ENCODE peak calls at places on chromosomes 7 and 10, in ten cellular contexts. J is DMS 273 treated with DMSO at 0.1 percent for 48 hours, N is aorta, Y is Caki2, C is PC-3, I is NCI-H2107, S is tibial nerve, P is pancreas, A is endothelial cell, X is nephron progenitor cell. E is an unnamed sample.

GRCh38 chr7:114939484-114940097 is 17.7 kb downstream of the MDFIC start:
- DNase-seq in X (no peak), S (no peak), N (no peak), P (no peak), Y (no peak), I (no peak), C (peak), A (no peak), J (no peak), E (no peak)

GRCh38 chr7:101564778-101565211 is 64.3 kb downstream of the MYL10 start:
- DNase-seq in Y (peak), C (peak), S (no peak), I (no peak), N (no peak), X (peak), A (no peak), P (no peak), J (no peak), E (peak)

GRCh38 chr10:129926066-129927055 is 37.7 kb downstream of the EBF3 start:
- DNase-seq in P (no peak), X (no peak), S (no peak), N (no peak), J (no peak), Y (no peak), A (no peak), I (no peak), C (no peak), E (no peak)

GRCh38 chr7:73432676-73433075 is 902 bp upstream of the FZD9 start:
- DNase-seq in S (no peak), C (no peak), N (no peak), I (no peak), P (no peak), J (no peak), X (no peak), A (no peak), Y (no peak), E (no peak)

GRCh38 chr7:36207451-36208291 is 54.6 kb downstream of the EEPD1 start:
- DNase-seq in X (no peak), Y (peak), C (peak), J (no peak), S (peak), N (peak), P (no peak), A (no peak), I (no peak), E (no peak)

GRCh38 chr10:14625210-14625621 is 149.5 kb downstream of the FAM107B start:
- DNase-seq in N (no peak), S (no peak), Y (no peak), I (no peak), X (no peak), C (no peak), J (no peak), A (no peak), P (no peak), E (no peak)

GRCh38 chr7:2173184-2173827 is 59.4 kb downstream of the MAD1L1 start:
- DNase-seq in N (no peak), C (no peak), X (no peak), Y (no peak), P (no peak), I (no peak), A (no peak), J (no peak), S (no peak), E (no peak)

GRCh38 chr7:22860784-22861482 is 38.3 kb upstream of the TOMM7 start:
- DNase-seq in X (no peak), S (no peak), Y (no peak), J (no peak), I (no peak), A (peak), N (no peak), P (no peak), C (peak), E (no peak)

GRCh38 chr10:27360581-27361172 is 120.1 kb upstream of the ACBD5 start:
- DNase-seq in S (peak), X (peak), I (peak), N (peak), J (peak), A (peak), Y (peak), P (peak), C (peak), E (no peak)

GRCh38 chr7:2856388-2857169 is 12.5 kb upstream of the GNA12 start:
- DNase-seq in Y (no peak), C (no peak), I (no peak), A (no peak), X (no peak), S (no peak), N (no peak), J (no peak), P (no peak), E (no peak)

GRCh38 chr10:44051584-44052385 is 333.1 kb downstream of the CXCL12 start:
- DNase-seq in A (no peak), Y (peak), I (no peak), C (peak), N (no peak), J (no peak), S (no peak), X (no peak), P (no peak), E (no peak)

GRCh38 chr7:73896454-73896853 is 35.5 kb downstream of the TMEM270 start:
- DNase-seq in J (no peak), S (no peak), A (no peak), I (no peak), P (no peak), X (no peak), N (no peak), Y (no peak), C (peak), E (no peak)

GRCh38 chr7:39429421-39429820 is 136.8 kb upstream of the YAE1 start:
- DNase-seq in P (no peak), A (no peak), J (no peak), Y (no peak), X (no peak), C (peak), N (no peak), S (no peak), I (no peak), E (no peak)

GRCh38 chr7:4066626-4067475 is 615.2 kb upstream of the FOXK1 start:
- DNase-seq in X (peak), S (no peak), N (no peak), A (no peak), J (no peak), C (no peak), Y (no peak), I (no peak), P (no peak), E (no peak)

GRCh38 chr10:71078454-71079145 is 133.8 kb upstream of the UNC5B start:
- DNase-seq in J (no peak), X (no peak), S (no peak), Y (no peak), C (no peak), A (no peak), N (no peak), P (no peak), I (no peak), E (peak)

GRCh38 chr10:110989016-110989415 is 69.6 kb downstream of the SHOC2 start:
- DNase-seq in A (no peak), N (no peak), I (no peak), Y (no peak), S (no peak), X (no peak), J (no peak), C (peak), P (no peak), E (no peak)

GRCh38 chr10:34205452-34205851 is 609.6 kb downstream of the PARD3 start:
- DNase-seq in X (no peak), A (no peak), S (no peak), J (no peak), I (no peak), C (no peak), N (peak), P (no peak), Y (no peak), E (no peak)

GRCh38 chr7:27747969-27748368 is 8.0 kb downstream of the TAX1BP1 start:
- DNase-seq in S (no peak), X (no peak), A (no peak), I (no peak), C (no peak), Y (no peak), N (no peak), J (no peak), P (no peak), E (no peak)

GRCh38 chr10:120782336-120782735 is 68.8 kb upstream of the WDR11 start:
- DNase-seq in Y (peak), C (no peak), S (no peak), J (no peak), A (no peak), X (no peak), I (no peak), P (no peak), N (no peak), E (no peak)

GRCh38 chr7:86708334-86708733 is 64.6 kb downstream of the GRM3 start:
- DNase-seq in P (no peak), X (no peak), S (no peak), N (no peak), C (no peak), J (no peak), Y (no peak), I (no peak), A (no peak), E (no peak)

GRCh38 chr10:12195281-12195602 is 449 bp downstream of the NUDT5 start:
- DNase-seq in I (no peak), C (peak), X (no peak), N (no peak), A (no peak), P (no peak), S (no peak), J (no peak), Y (no peak), E (no peak)

GRCh38 chr7:101869026-101869900 is 51.8 kb downstream of the CUX1 start:
- DNase-seq in C (no peak), J (no peak), Y (no peak), S (no peak), P (no peak), A (peak), X (peak), N (no peak), I (no peak), E (no peak)

GRCh38 chr7:149854611-149855367 is 16.6 kb downstream of the ZNF862 start:
- DNase-seq in P (peak), N (no peak), C (peak), X (peak), S (peak), I (peak), J (peak), Y (peak), A (no peak), E (peak)

GRCh38 chr10:73997479-73997805 is 474 bp upstream of the VCL start:
- DNase-seq in Y (no peak), P (no peak), N (no peak), I (no peak), J (no peak), C (no peak), A (no peak), S (no peak), X (no peak), E (no peak)

GRCh38 chr10:67119648-67120047 is 193.8 kb downstream of the LRRTM3 start:
- DNase-seq in J (no peak), C (peak), N (no peak), I (no peak), A (no peak), S (no peak), X (no peak), P (no peak), Y (no peak), E (no peak)

GRCh38 chr10:77893386-77893785 is 33.2 kb downstream of the DLG5 start:
- DNase-seq in I (no peak), C (no peak), N (no peak), Y (no peak), S (no peak), A (no peak), X (no peak), P (no peak), J (no peak), E (no peak)

GRCh38 chr7:98330926-98331529 is 49.5 kb downstream of the BRI3 start:
- DNase-seq in X (no peak), Y (no peak), C (no peak), S (no peak), N (no peak), I (no peak), P (no peak), A (no peak), J (no peak), E (no peak)

GRCh38 chr7:131501930-131502685 is 54.3 kb downstream of the PODXL start:
- DNase-seq in I (no peak), P (no peak), A (peak), Y (no peak), S (no peak), X (no peak), N (no peak), J (peak), C (no peak), E (no peak)

GRCh38 chr10:87092861-87093460 is 1.7 kb downstream of the GLUD1 start:
- DNase-seq in X (no peak), I (no peak), J (no peak), C (peak), Y (peak), N (no peak), A (no peak), P (no peak), S (no peak), E (no peak)

GRCh38 chr10:3426190-3426845 is 253.7 kb upstream of the PITRM1 start:
- DNase-seq in Y (peak), N (no peak), J (no peak), S (no peak), C (peak), A (no peak), X (no peak), P (no peak), I (no peak), E (no peak)

GRCh38 chr10:87696922-87697714 is 37.4 kb downstream of the PAPSS2 start:
- DNase-seq in J (no peak), A (no peak), N (no peak), Y (no peak), P (no peak), X (no peak), S (no peak), I (no peak), C (no peak), E (no peak)

GRCh38 chr10:88541116-88541626 is 41.9 kb downstream of the RNLS start:
- DNase-seq in N (no peak), C (no peak), J (no peak), P (no peak), I (no peak), Y (no peak), A (no peak), S (peak), X (no peak), E (no peak)

GRCh38 chr7:55018361-55019328 is at the start of gene EGFR:
- DNase-seq in I (no peak), P (peak), Y (peak), N (peak), A (peak), J (no peak), S (peak), C (peak), X (peak), E (peak)

GRCh38 chr10:3241128-3242057 is 68.8 kb upstream of the PITRM1 start:
- DNase-seq in I (no peak), C (no peak), A (no peak), N (no peak), Y (no peak), P (no peak), S (no peak), J (no peak), X (no peak), E (no peak)

GRCh38 chr10:56928717-56929116 is 567.7 kb upstream of the ZWINT start:
- DNase-seq in S (no peak), I (no peak), Y (no peak), N (no peak), J (no peak), C (peak), A (no peak), P (no peak), X (no peak), E (no peak)

GRCh38 chr10:18542832-18543231 is 108.6 kb downstream of the NSUN6 start:
- DNase-seq in A (no peak), S (no peak), Y (no peak), C (no peak), P (no peak), X (no peak), N (no peak), J (no peak), I (no peak), E (no peak)

E was measured in suprapubic skin.